ENCODE peak calls at places on chromosomes 6 and 20, in seven cellular contexts. Z is H9; B is stimulated activated CD4-positive, alpha-beta T cell treated with anti-CD3 and anti-CD28 coated beads, Interleukin-15, amount 100 ng/mL, for 1 hour; P is NCI-H1092; V is left kidney; H is stimulated activated CD8-positive, alpha-beta memory T cell treated with anti-CD3 and anti-CD28 coated beads, Interleukin-7, amount 100 ng/mL, for 1 hour; M is activated effector memory CD4-positive, alpha-beta T cell treated with anti-CD3 and anti-CD28 coated beads, Interleukin-2, amount 50 U/mL, for 16 hours. X is an unnamed sample.

GRCh38 chr6:161922631-161923119 is 648.8 kb upstream of the AGPAT4 start:
- DNase-seq in Z (peak), B (no peak), P (peak), V (peak), H (no peak), M (no peak), X (no peak)

GRCh38 chr6:89433637-89434499 is 916 bp downstream of the ANKRD6 start:
- DNase-seq in Z (no peak), B (no peak), P (no peak), V (peak), H (no peak), M (peak), X (no peak)

GRCh38 chr6:30685157-30685976 is 1.1 kb downstream of the PPP1R18 start:
- DNase-seq in Z (no peak), B (no peak), P (no peak), V (no peak), H (no peak), M (peak), X (no peak)

GRCh38 chr6:144989319-144990099 is 704.4 kb downstream of the UTRN start:
- DNase-seq in Z (no peak), B (no peak), P (no peak), V (no peak), H (no peak), M (no peak), X (no peak)

GRCh38 chr6:117022774-117023173 is 145.7 kb downstream of the RFX6 start:
- DNase-seq in Z (no peak), B (no peak), P (no peak), V (no peak), H (no peak), M (no peak), X (no peak)

GRCh38 chr6:41175084-41175483 is 12.2 kb upstream of the TREM2 start:
- DNase-seq in Z (no peak), B (no peak), P (no peak), V (no peak), H (no peak), M (no peak), X (no peak)

GRCh38 chr6:132089173-132089572 is 138.0 kb upstream of the CCN2 start:
- DNase-seq in Z (no peak), B (no peak), P (no peak), V (peak), H (no peak), M (no peak), X (no peak)

GRCh38 chr6:7238900-7239589 is 74.0 kb downstream of the SSR1 start:
- DNase-seq in Z (peak), B (peak), P (peak), V (peak), H (peak), M (peak), X (peak)

GRCh38 chr20:57061058-57061900 is 205.2 kb downstream of the BMP7 start:
- DNase-seq in Z (peak), B (no peak), P (no peak), V (peak), H (no peak), M (no peak), X (no peak)

GRCh38 chr20:23049201-23049932 is at the start of gene THBD:
- DNase-seq in Z (peak), B (no peak), P (peak), V (peak), H (no peak), M (no peak), X (no peak)

GRCh38 chr6:31126416-31127175 is 6.3 kb upstream of the CDSN start:
- DNase-seq in Z (no peak), B (no peak), P (no peak), V (no peak), H (no peak), M (no peak), X (no peak)

GRCh38 chr6:21323577-21323976 is 270.0 kb upstream of the SOX4 start:
- DNase-seq in Z (no peak), B (no peak), P (no peak), V (peak), H (no peak), M (no peak), X (no peak)

GRCh38 chr6:35729349-35729678 is 7.5 kb upstream of the ARMC12 start:
- DNase-seq in Z (no peak), B (no peak), P (no peak), V (no peak), H (no peak), M (no peak), X (no peak)

GRCh38 chr20:6583134-6583738 is 184.2 kb upstream of the BMP2 start:
- DNase-seq in Z (peak), B (no peak), P (peak), V (peak), H (no peak), M (no peak), X (no peak)

GRCh38 chr6:43188426-43188825 is 6.4 kb downstream of the CUL9 start:
- DNase-seq in Z (no peak), B (no peak), P (no peak), V (no peak), H (no peak), M (no peak), X (no peak)

GRCh38 chr6:37624121-37624520 is 73.6 kb downstream of the MDGA1 start:
- DNase-seq in Z (no peak), B (no peak), P (peak), V (no peak), H (no peak), M (no peak), X (no peak)

GRCh38 chr20:13331536-13331935 is 110.5 kb downstream of the ISM1 start:
- DNase-seq in Z (no peak), B (no peak), P (no peak), V (no peak), H (no peak), M (no peak), X (no peak)

GRCh38 chr20:58228484-58229197 is at the start of gene ANKRD60:
- DNase-seq in Z (peak), B (peak), P (no peak), V (peak), H (no peak), M (peak), X (no peak)

GRCh38 chr6:96923400-96923799 is 1.1 kb upstream of the KLHL32 start:
- DNase-seq in Z (no peak), B (no peak), P (no peak), V (no peak), H (no peak), M (no peak), X (no peak)

GRCh38 chr6:100271202-100271601 is 193.5 kb downstream of the SIM1 start:
- DNase-seq in Z (no peak), B (no peak), P (no peak), V (no peak), H (no peak), M (no peak), X (no peak)

GRCh38 chr6:119628691-119629621 is 279.4 kb upstream of the MAN1A1 start:
- DNase-seq in Z (no peak), B (no peak), P (no peak), V (no peak), H (no peak), M (no peak), X (no peak)

GRCh38 chr6:156866181-156866862 is 89.1 kb downstream of the ARID1B start:
- DNase-seq in Z (no peak), B (no peak), P (no peak), V (no peak), H (no peak), M (peak), X (no peak)

GRCh38 chr6:9116026-9116425 is 680.7 kb upstream of the SLC35B3 start:
- DNase-seq in Z (no peak), B (no peak), P (no peak), V (no peak), H (no peak), M (no peak), X (no peak)

GRCh38 chr6:29589423-29590048 is 4.6 kb downstream of the OR2H2 start:
- DNase-seq in Z (peak), B (no peak), P (no peak), V (peak), H (peak), M (peak), X (no peak)

GRCh38 chr6:31722173-31722572 is 627 bp upstream of the LY6G6C start:
- DNase-seq in Z (no peak), B (no peak), P (no peak), V (no peak), H (no peak), M (no peak), X (no peak)

GRCh38 chr6:91926827-91927226 is 1340.0 kb upstream of the MAP3K7 start:
- DNase-seq in Z (no peak), B (no peak), P (no peak), V (no peak), H (no peak), M (no peak), X (no peak)

GRCh38 chr20:57610261-57610952 is 9.8 kb downstream of the ZBP1 start:
- DNase-seq in Z (no peak), B (no peak), P (no peak), V (peak), H (no peak), M (peak), X (no peak)

GRCh38 chr6:66655420-66655819 is 948.4 kb upstream of the EYS start:
- DNase-seq in Z (no peak), B (no peak), P (no peak), V (no peak), H (no peak), M (no peak), X (no peak)

GRCh38 chr6:154954352-154954751 is 40.8 kb upstream of the TIAM2 start:
- DNase-seq in Z (no peak), B (no peak), P (no peak), V (no peak), H (no peak), M (no peak), X (no peak)

GRCh38 chr6:112563368-112563767 is 216.2 kb downstream of the RFPL4B start:
- DNase-seq in Z (peak), B (no peak), P (no peak), V (peak), H (no peak), M (no peak), X (no peak)

GRCh38 chr6:148192310-148192709 is 150.3 kb upstream of the SASH1 start:
- DNase-seq in Z (no peak), B (no peak), P (no peak), V (no peak), H (no peak), M (no peak), X (no peak)

X was measured in NCI-H2081 treated with DMSO at 0.1 percent for 48 hours.